ENCODE peak calls at places on chromosome 1, in four cellular contexts. Q, U, S and I are unnamed samples.

GRCh38 chr1:12040457-12041051 is 21.3 kb downstream of the MIIP start:
- DNase-seq in S (no peak), Q (no peak), U (no peak), I (peak)

GRCh38 chr1:245459621-245460020 is 304.8 kb downstream of the KIF26B start:
- DNase-seq in Q (no peak), U (no peak), S (no peak), I (no peak)

GRCh38 chr1:153678519-153679336 is at the start of gene NPR1:
- DNase-seq in Q (peak), U (peak), S (peak), I (no peak)

GRCh38 chr1:207711285-207711684 is 40.6 kb upstream of the CD46 start:
- DNase-seq in S (no peak), Q (no peak), U (peak), I (no peak)

GRCh38 chr1:91777196-91777595 is 108.8 kb downstream of the TGFBR3 start:
- DNase-seq in S (no peak), Q (no peak), U (no peak), I (no peak)

GRCh38 chr1:244371294-244372141 is 80.2 kb downstream of the ADSS2 start:
- DNase-seq in U (no peak), S (no peak), Q (no peak), I (no peak)

GRCh38 chr1:161816201-161816600 is 50.1 kb downstream of the ATF6 start:
- DNase-seq in S (no peak), U (no peak), Q (no peak), I (peak)

GRCh38 chr1:189619682-189620332 is 857.9 kb downstream of the BRINP3 start:
- DNase-seq in U (no peak), Q (no peak), S (no peak), I (peak)

GRCh38 chr1:105137543-105138444 is 1388.1 kb downstream of the AMY1C start:
- DNase-seq in S (no peak), U (peak), Q (no peak), I (no peak)

GRCh38 chr1:198918920-198919319 is 280.1 kb downstream of the PTPRC start:
- DNase-seq in S (no peak), Q (no peak), U (no peak), I (no peak)

GRCh38 chr1:11354893-11355593 is 82.0 kb downstream of the UBIAD1 start:
- DNase-seq in S (no peak), U (no peak), Q (no peak), I (no peak)

GRCh38 chr1:96472471-96472870 is 249.1 kb upstream of the PTBP2 start:
- DNase-seq in U (no peak), Q (no peak), S (no peak), I (peak)

GRCh38 chr1:204087893-204088528 is 15.1 kb downstream of the SOX13 start:
- DNase-seq in S (no peak), U (no peak), Q (no peak), I (no peak)

GRCh38 chr1:198153804-198154203 is 3.0 kb upstream of the NEK7 start:
- DNase-seq in Q (no peak), U (no peak), S (no peak), I (no peak)

GRCh38 chr1:45643978-45644377 is 20.1 kb upstream of the CCDC17 start:
- DNase-seq in S (no peak), U (no peak), Q (no peak), I (no peak)

GRCh38 chr1:14372526-14372925 is 226.0 kb upstream of the KAZN start:
- DNase-seq in U (no peak), S (no peak), Q (no peak), I (no peak)

GRCh38 chr1:55127827-55128343 is 87.3 kb downstream of the USP24 start:
- DNase-seq in U (no peak), Q (no peak), S (no peak), I (no peak)

GRCh38 chr1:11857164-11857853 is 1.4 kb downstream of the NPPB start:
- DNase-seq in S (no peak), U (no peak), Q (no peak), I (no peak)

GRCh38 chr1:107048255-107048654 is 8.2 kb upstream of the PRMT6 start:
- DNase-seq in S (no peak), Q (no peak), U (no peak), I (no peak)

GRCh38 chr1:111833334-111833733 is 77.6 kb downstream of the DDX20 start:
- DNase-seq in S (no peak), Q (no peak), U (no peak), I (no peak)

GRCh38 chr1:154207262-154207661 is 1.1 kb upstream of the CFAP141 start:
- DNase-seq in Q (no peak), U (no peak), S (no peak), I (no peak)